ENCODE peak calls at places on chromosome 1, in six cellular contexts. Z, E, G, P, K and S are unnamed samples. For H3K9me3, the result is how much of the 10 kb centered on the place peaks cover.

GRCh38 chr1:83693409-83694126 is 305.4 kb downstream of the TTLL7 start:
- DNase-seq in Z (peak), E (no peak), G (no peak), P (no peak), K (peak), S (no peak)

GRCh38 chr1:116380499-116381316 is 7.7 kb downstream of the ATP1A1 start:
- DNase-seq in Z (no peak), E (no peak), G (no peak), P (no peak), K (no peak), S (no peak)

GRCh38 chr1:220462756-220463155 is 65.2 kb upstream of the MARK1 start:
- DNase-seq in Z (no peak), E (no peak), G (no peak), P (no peak), K (no peak), S (no peak)

GRCh38 chr1:177384461-177384860 is 213.7 kb downstream of the BRINP2 start:
- DNase-seq in Z (peak), E (no peak), G (no peak), P (no peak), K (peak), S (no peak)

GRCh38 chr1:115537415-115537814 is 104.4 kb upstream of the VANGL1 start:
- DNase-seq in Z (no peak), E (no peak), G (no peak), P (no peak), K (no peak), S (no peak)

GRCh38 chr1:110452330-110452729 is 1.4 kb downstream of the PROK1 start:
- DNase-seq in Z (no peak), E (no peak), G (no peak), P (no peak), K (no peak), S (no peak)

GRCh38 chr1:163187849-163188248 is 14.9 kb downstream of the RGS5 start:
- DNase-seq in Z (no peak), E (no peak), G (no peak), P (no peak), K (no peak), S (no peak)

GRCh38 chr1:17662786-17663185 is 92.3 kb upstream of the ACTL8 start:
- DNase-seq in Z (no peak), E (no peak), G (no peak), P (no peak), K (no peak), S (no peak)

GRCh38 chr1:169680377-169681019 is 30.9 kb downstream of the SELL start:
- DNase-seq in Z (no peak), E (no peak), G (no peak), P (no peak), K (no peak), S (no peak)

GRCh38 chr1:247184254-247184653 is 12.4 kb upstream of the ZNF124 start:
- DNase-seq in Z (no peak), E (no peak), G (no peak), P (no peak), K (no peak), S (no peak)
- H3K9me3 ChIP-seq in Z (under half), E (under half), G (under half), P (under half), K (under half), S (half or more)

GRCh38 chr1:76247261-76247852 is 172.8 kb downstream of the ST6GALNAC3 start:
- DNase-seq in Z (no peak), E (no peak), G (no peak), P (no peak), K (no peak), S (no peak)
- H3K9me3 ChIP-seq in Z (under half), E (under half), G (under half), P (under half), K (under half), S (under half)

DNA sequence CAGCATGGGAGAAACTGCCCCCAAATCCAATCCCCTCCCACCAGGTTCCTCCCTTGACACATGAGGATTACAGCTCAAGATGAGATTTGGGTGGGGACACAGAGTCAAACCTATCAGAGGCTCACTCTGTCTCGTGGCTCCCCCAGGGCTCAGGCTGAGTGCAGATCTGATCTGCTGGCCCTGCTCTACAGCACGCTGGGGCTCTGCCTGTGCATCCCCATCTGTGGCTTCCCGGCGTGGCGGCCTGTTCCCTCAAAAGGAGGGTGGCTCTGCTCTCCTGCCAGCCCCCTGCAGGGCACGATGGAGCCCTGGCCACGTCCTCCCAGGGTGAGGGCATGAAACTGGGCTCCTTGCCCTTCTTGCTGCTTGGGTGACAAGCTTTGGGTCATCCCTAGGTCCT is 19.8 kb upstream of the SMYD3 start:
- DNase-seq in Z (no peak), E (no peak), G (no peak), P (no peak), K (no peak), S (no peak)
- H3K9me3 ChIP-seq in Z (under half), E (under half), G (under half), P (under half), K (under half), S (under half)

GRCh38 chr1:147811273-147811672 is 50.9 kb upstream of the GJA5 start:
- DNase-seq in Z (no peak), E (no peak), G (no peak), P (peak), K (no peak), S (no peak)

GRCh38 chr1:147811751-147812150 is 51.3 kb upstream of the GJA5 start:
- DNase-seq in Z (no peak), E (no peak), G (no peak), P (no peak), K (no peak), S (no peak)

GRCh38 chr1:147808025-147808424 is 47.6 kb upstream of the GJA5 start:
- DNase-seq in Z (peak), E (no peak), G (no peak), P (no peak), K (peak), S (no peak)

GRCh38 chr1:147807405-147807804 is 47.0 kb upstream of the GJA5 start:
- DNase-seq in Z (no peak), E (no peak), G (no peak), P (no peak), K (no peak), S (no peak)

GRCh38 chr1:147809236-147809635 is 48.8 kb upstream of the GJA5 start:
- DNase-seq in Z (no peak), E (no peak), G (no peak), P (no peak), K (no peak), S (no peak)
- H3K9me3 ChIP-seq in Z (under half), E (under half), G (under half), P (under half), K (under half), S (under half)

GRCh38 chr1:5751171-5751556 is 241.1 kb downstream of the NPHP4 start:
- DNase-seq in Z (no peak), E (no peak), G (no peak), P (no peak), K (no peak), S (no peak)

GRCh38 chr1:5753431-5754078 is 238.7 kb downstream of the NPHP4 start:
- DNase-seq in Z (no peak), E (no peak), G (no peak), P (peak), K (no peak), S (no peak)

GRCh38 chr1:5754079-5754431 is 238.2 kb downstream of the NPHP4 start:
- DNase-seq in Z (no peak), E (no peak), G (no peak), P (peak), K (no peak), S (no peak)

GRCh38 chr1:5751833-5752714 is 240.2 kb downstream of the NPHP4 start:
- DNase-seq in Z (no peak), E (no peak), G (no peak), P (peak), K (no peak), S (no peak)

GRCh38 chr1:5752715-5753330 is 239.4 kb downstream of the NPHP4 start:
- DNase-seq in Z (no peak), E (no peak), G (no peak), P (peak), K (no peak), S (no peak)
- H3K9me3 ChIP-seq in Z (under half), E (under half), G (under half), P (under half), K (under half), S (under half)

GRCh38 chr1:90995495-90995894 is 26.3 kb downstream of the ZNF644 start:
- DNase-seq in Z (no peak), E (no peak), G (no peak), P (no peak), K (no peak), S (no peak)

GRCh38 chr1:90994461-90994860 is 27.4 kb downstream of the ZNF644 start:
- DNase-seq in Z (no peak), E (no peak), G (no peak), P (no peak), K (no peak), S (no peak)

GRCh38 chr1:90993245-90993644 is 28.6 kb downstream of the ZNF644 start:
- DNase-seq in Z (no peak), E (no peak), G (no peak), P (no peak), K (no peak), S (no peak)

GRCh38 chr1:90996742-90997413 is 25.0 kb downstream of the ZNF644 start:
- DNase-seq in Z (no peak), E (no peak), G (no peak), P (no peak), K (no peak), S (no peak)
- H3K9me3 ChIP-seq in Z (under half), E (under half), G (under half), P (under half), K (under half), S (under half)

DNA sequence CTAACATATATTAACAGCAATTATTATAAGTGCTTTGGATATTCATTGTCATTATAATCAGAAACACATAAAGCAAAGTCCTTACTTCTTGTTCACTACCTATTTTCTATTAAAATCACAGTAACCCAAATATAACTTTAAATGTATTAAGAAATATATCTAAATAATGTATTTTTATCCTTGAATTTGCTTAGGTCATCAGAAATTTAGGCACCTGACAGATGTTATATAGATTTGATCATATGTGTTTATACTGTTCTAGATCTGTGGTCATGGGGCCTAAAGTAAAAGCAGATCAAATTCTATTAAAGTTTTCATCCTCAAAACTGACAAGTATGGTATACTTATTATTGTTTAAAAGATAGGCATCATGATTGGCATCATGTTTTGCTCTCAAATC is 9.2 kb upstream of the OR1C1 start:
- DNase-seq in Z (no peak), E (no peak), G (no peak), P (no peak), K (no peak), S (no peak)
- H3K9me3 ChIP-seq in Z (under half), E (under half), G (under half), P (under half), K (under half), S (under half)